ENCODE peak calls at places on chromosome 14, in five cellular contexts. O is activated CD4-positive, CD25-positive, alpha-beta regulatory T cell; K is activated T-helper 1 cell treated with anti-CD3 and anti-CD28 coated beads, Interleukin-2, amount 50 U/mL, for 16 hours; G is neuronal stem cell; L is GM12891. M is an unnamed sample.

GRCh38 chr14:99363051-99363450 is 91.1 kb upstream of the BCL11B start:
- DNase-seq in K (no peak), O (no peak), G (no peak), L (no peak), M (no peak)

GRCh38 chr14:56491299-56492285 is 88.0 kb upstream of the TMEM260 start:
- DNase-seq in O (no peak), L (no peak), G (peak; percentile 90), K (no peak), M (peak; percentile 78)

GRCh38 chr14:81329640-81330385 is 70.3 kb downstream of the STON2 start:
- DNase-seq in O (no peak), K (no peak), G (no peak), L (no peak), M (no peak)

GRCh38 chr14:61365667-61366194 is 44.4 kb downstream of the PRKCH start:
- DNase-seq in G (no peak), O (no peak), L (no peak), K (no peak), M (no peak)

GRCh38 chr14:101575581-101575980 is 14.3 kb downstream of the DIO3 start:
- DNase-seq in L (no peak), K (no peak), G (no peak), O (no peak), M (no peak)

GRCh38 chr14:62077676-62078261 is 315.5 kb downstream of the SNAPC1 start:
- DNase-seq in K (no peak), G (no peak), L (no peak), O (no peak), M (no peak)

GRCh38 chr14:29927596-29928341 is at the start of gene PRKD1:
- DNase-seq in G (peak; percentile 57), L (peak; percentile 43), K (no peak), O (no peak), M (peak; percentile 74)

GRCh38 chr14:68692216-68692615 is 100.7 kb downstream of the ZFP36L1 start:
- DNase-seq in L (no peak), G (no peak), K (no peak), O (no peak), M (no peak)

GRCh38 chr14:74531467-74531866 is 37.9 kb downstream of the ISCA2 start:
- DNase-seq in L (no peak), G (no peak), K (no peak), O (no peak), M (no peak)

GRCh38 chr14:99559286-99559990 is 44.6 kb downstream of the CCDC85C start:
- DNase-seq in G (no peak), O (no peak), K (no peak), L (no peak), M (no peak)

GRCh38 chr14:71006200-71006563 is 98.9 kb downstream of the PCNX1 start:
- DNase-seq in L (no peak), K (no peak), O (no peak), G (no peak), M (no peak)

GRCh38 chr14:102777711-102778615 is 714 bp downstream of the TRAF3 start:
- DNase-seq in O (no peak), G (no peak), K (no peak), L (no peak), M (peak; percentile 57)

GRCh38 chr14:57212919-57213318 is 55.8 kb downstream of the EXOC5 start:
- DNase-seq in L (no peak), O (no peak), G (no peak), K (no peak), M (no peak)

GRCh38 chr14:24965934-24966593 is 83.9 kb downstream of the STXBP6 start:
- DNase-seq in K (no peak), G (peak; percentile 9), O (no peak), L (no peak), M (no peak)

GRCh38 chr14:92408186-92408585 is 85.2 kb downstream of the SLC24A4 start:
- DNase-seq in K (no peak), G (no peak), O (no peak), L (no peak), M (no peak)

GRCh38 chr14:31297701-31298344 is 90.2 kb upstream of the HECTD1 start:
- DNase-seq in L (no peak), G (no peak), O (no peak), K (no peak), M (no peak)

GRCh38 chr14:27390130-27390529 is 792.3 kb upstream of the NOVA1 start:
- DNase-seq in L (no peak), K (no peak), G (no peak), O (no peak), M (no peak)

GRCh38 chr14:67510121-67510520 is 21.6 kb upstream of the TMEM229B start:
- DNase-seq in K (no peak), O (no peak), G (no peak), L (no peak), M (no peak)

GRCh38 chr14:106067935-106068334 is 541.6 kb downstream of the TMEM121 start:
- DNase-seq in L (no peak), K (no peak), O (no peak), G (no peak), M (no peak)

GRCh38 chr14:34741840-34742239 is 27.4 kb upstream of the CFL2 start:
- DNase-seq in O (no peak), K (no peak), G (no peak), L (no peak), M (no peak)

GRCh38 chr14:106840258-106840657 is 1313.9 kb downstream of the TMEM121 start:
- DNase-seq in O (no peak), G (no peak), L (no peak), K (no peak), M (no peak)

GRCh38 chr14:93878871-93879270 is 48.3 kb upstream of the FAM181A start:
- DNase-seq in G (no peak), L (no peak), K (no peak), O (no peak), M (no peak)

GRCh38 chr14:99216191-99216590 is 55.8 kb downstream of the BCL11B start:
- DNase-seq in L (no peak), O (no peak), G (no peak), K (no peak), M (no peak)

GRCh38 chr14:105083926-105084685 is 18.9 kb upstream of the GPR132 start:
- DNase-seq in L (no peak), O (no peak), K (no peak), G (no peak), M (peak; percentile 1)

M was measured in retina.